ENCODE peak calls at places on chromosomes 3 and 15, in eight cellular contexts. One of them, this sample, is unnamed.
A peak's percentile ranks its signal among the peaks of the same experiment; 100 is the strongest.

GRCh38 chr15:50128266-50128665 is 9.2 kb upstream of the ATP8B4 start:
- DNase-seq in fibroblast of pulmonary artery: no peak
- DNase-seq in adrenal gland: peak; percentile 82
- DNase-seq in ovary: peak; percentile 14
- DNase-seq in fibroblast of lung: no peak
- DNase-seq in PC-3: no peak
- DNase-seq in neural crest cell: no peak
- DNase-seq in B cell: no peak
- DNase-seq in this sample: no peak

GRCh38 chr3:158233791-158234190 is 123.9 kb downstream of the RSRC1 start:
- DNase-seq in fibroblast of pulmonary artery: no peak
- DNase-seq in adrenal gland: no peak
- DNase-seq in ovary: no peak
- DNase-seq in fibroblast of lung: no peak
- DNase-seq in PC-3: no peak
- DNase-seq in neural crest cell: no peak
- DNase-seq in B cell: no peak
- DNase-seq in this sample: no peak

GRCh38 chr3:108035751-108036150 is 55.1 kb downstream of the CD47 start:
- DNase-seq in fibroblast of pulmonary artery: peak; percentile 68
- DNase-seq in adrenal gland: no peak
- DNase-seq in ovary: no peak
- DNase-seq in fibroblast of lung: no peak
- DNase-seq in PC-3: no peak
- DNase-seq in neural crest cell: no peak
- DNase-seq in B cell: no peak
- DNase-seq in this sample: no peak

GRCh38 chr3:12562451-12562850 is 5.6 kb downstream of the MKRN2 start:
- DNase-seq in fibroblast of pulmonary artery: no peak
- DNase-seq in adrenal gland: no peak
- DNase-seq in ovary: no peak
- DNase-seq in fibroblast of lung: no peak
- DNase-seq in PC-3: no peak
- DNase-seq in neural crest cell: no peak
- DNase-seq in B cell: no peak
- DNase-seq in this sample: no peak

GRCh38 chr15:59335197-59335786 is 37.4 kb downstream of the MYO1E start:
- DNase-seq in fibroblast of pulmonary artery: no peak
- DNase-seq in adrenal gland: no peak
- DNase-seq in ovary: no peak
- DNase-seq in fibroblast of lung: peak; percentile 91
- DNase-seq in PC-3: no peak
- DNase-seq in neural crest cell: no peak
- DNase-seq in B cell: no peak
- DNase-seq in this sample: peak; percentile 50

GRCh38 chr3:66038726-66039589 is at the start of gene MAGI1:
- DNase-seq in fibroblast of pulmonary artery: peak; percentile 96
- DNase-seq in adrenal gland: peak; percentile 96
- DNase-seq in ovary: peak; percentile 91
- DNase-seq in fibroblast of lung: peak; percentile 96
- DNase-seq in PC-3: peak; percentile 85
- DNase-seq in neural crest cell: peak; percentile 81
- DNase-seq in B cell: no peak
- DNase-seq in this sample: peak; percentile 96

GRCh38 chr3:3264796-3265195 is 85.3 kb upstream of the CRBN start:
- DNase-seq in fibroblast of pulmonary artery: no peak
- DNase-seq in adrenal gland: no peak
- DNase-seq in ovary: no peak
- DNase-seq in fibroblast of lung: no peak
- DNase-seq in PC-3: no peak
- DNase-seq in neural crest cell: no peak
- DNase-seq in B cell: no peak
- DNase-seq in this sample: no peak

GRCh38 chr3:110608566-110608965 is 463.1 kb upstream of the NECTIN3 start:
- DNase-seq in fibroblast of pulmonary artery: peak; percentile 57
- DNase-seq in adrenal gland: no peak
- DNase-seq in ovary: no peak
- DNase-seq in fibroblast of lung: peak; percentile 67
- DNase-seq in PC-3: no peak
- DNase-seq in neural crest cell: no peak
- DNase-seq in B cell: no peak
- DNase-seq in this sample: peak; percentile 64

GRCh38 chr15:72782993-72783562 is 480 bp downstream of the ADPGK start:
- DNase-seq in fibroblast of pulmonary artery: peak; percentile 30
- DNase-seq in adrenal gland: peak; percentile 73
- DNase-seq in ovary: no peak
- DNase-seq in fibroblast of lung: no peak
- DNase-seq in PC-3: peak; percentile 12
- DNase-seq in neural crest cell: no peak
- DNase-seq in B cell: peak; percentile 73
- DNase-seq in this sample: peak; percentile 29

GRCh38 chr15:89132611-89133242 is 44.5 kb downstream of the ABHD2 start:
- DNase-seq in fibroblast of pulmonary artery: peak; percentile 81
- DNase-seq in adrenal gland: peak; percentile 81
- DNase-seq in ovary: no peak
- DNase-seq in fibroblast of lung: no peak
- DNase-seq in PC-3: no peak
- DNase-seq in neural crest cell: no peak
- DNase-seq in B cell: no peak
- DNase-seq in this sample: no peak

GRCh38 chr15:51051776-51052175 is 42.9 kb downstream of the TNFAIP8L3 start:
- DNase-seq in fibroblast of pulmonary artery: peak; percentile 64
- DNase-seq in adrenal gland: peak; percentile 62
- DNase-seq in ovary: no peak
- DNase-seq in fibroblast of lung: peak; percentile 18
- DNase-seq in PC-3: no peak
- DNase-seq in neural crest cell: no peak
- DNase-seq in B cell: no peak
- DNase-seq in this sample: peak; percentile 70

GRCh38 chr3:127690106-127690505 is 17.4 kb downstream of the ABTB1 start:
- DNase-seq in fibroblast of pulmonary artery: peak; percentile 66
- DNase-seq in adrenal gland: no peak
- DNase-seq in ovary: no peak
- DNase-seq in fibroblast of lung: peak; percentile 82
- DNase-seq in PC-3: peak; percentile 63
- DNase-seq in neural crest cell: no peak
- DNase-seq in B cell: no peak
- DNase-seq in this sample: peak; percentile 81

GRCh38 chr3:169354774-169355501 is 308.6 kb downstream of the MECOM start:
- DNase-seq in fibroblast of pulmonary artery: no peak
- DNase-seq in adrenal gland: no peak
- DNase-seq in ovary: no peak
- DNase-seq in fibroblast of lung: no peak
- DNase-seq in PC-3: no peak
- DNase-seq in neural crest cell: no peak
- DNase-seq in B cell: no peak
- DNase-seq in this sample: no peak

GRCh38 chr3:187966636-187967035 is 187.3 kb upstream of the LPP start:
- DNase-seq in fibroblast of pulmonary artery: no peak
- DNase-seq in adrenal gland: peak; percentile 81
- DNase-seq in ovary: no peak
- DNase-seq in fibroblast of lung: no peak
- DNase-seq in PC-3: no peak
- DNase-seq in neural crest cell: no peak
- DNase-seq in B cell: no peak
- DNase-seq in this sample: no peak

GRCh38 chr15:29698030-29698701 is 124.1 kb downstream of the TJP1 start:
- DNase-seq in fibroblast of pulmonary artery: peak; percentile 62
- DNase-seq in adrenal gland: no peak
- DNase-seq in ovary: no peak
- DNase-seq in fibroblast of lung: peak; percentile 91
- DNase-seq in PC-3: peak; percentile 96
- DNase-seq in neural crest cell: no peak
- DNase-seq in B cell: no peak
- DNase-seq in this sample: peak; percentile 35

GRCh38 chr15:101047301-101047781 is 128.2 kb downstream of the LRRK1 start:
- DNase-seq in fibroblast of pulmonary artery: no peak
- DNase-seq in adrenal gland: peak; percentile 66
- DNase-seq in ovary: peak; percentile 29
- DNase-seq in fibroblast of lung: no peak
- DNase-seq in PC-3: no peak
- DNase-seq in neural crest cell: no peak
- DNase-seq in B cell: peak; percentile 20
- DNase-seq in this sample: no peak

GRCh38 chr3:188720636-188721035 is 451.1 kb upstream of the TPRG1 start:
- DNase-seq in fibroblast of pulmonary artery: peak; percentile 27
- DNase-seq in adrenal gland: no peak
- DNase-seq in ovary: no peak
- DNase-seq in fibroblast of lung: peak; percentile 31
- DNase-seq in PC-3: peak; percentile 43
- DNase-seq in neural crest cell: no peak
- DNase-seq in B cell: no peak
- DNase-seq in this sample: peak; percentile 43

DNA sequence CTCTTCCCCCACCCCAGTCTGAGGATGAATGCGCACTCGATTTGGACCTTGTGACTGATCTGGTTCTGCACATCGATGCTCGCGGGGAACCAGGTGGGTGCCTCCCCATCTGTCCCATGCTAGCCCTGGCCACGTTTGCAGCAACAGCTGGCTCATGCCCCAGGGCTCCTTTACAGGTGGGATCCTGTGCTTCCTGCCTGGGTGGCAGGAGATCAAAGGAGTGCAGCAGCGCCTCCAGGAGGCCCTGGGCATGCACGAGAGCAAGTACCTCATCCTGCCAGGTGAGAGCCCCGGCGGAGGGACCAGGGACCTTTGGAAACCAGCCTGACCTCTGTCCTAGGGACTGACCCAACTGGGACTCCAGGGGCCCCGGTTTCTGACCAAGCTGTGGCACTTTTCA is 44.3 kb downstream of the DHX30 start:
- DNase-seq in fibroblast of pulmonary artery: no peak
- DNase-seq in adrenal gland: no peak
- DNase-seq in ovary: no peak
- DNase-seq in fibroblast of lung: no peak
- DNase-seq in PC-3: no peak
- DNase-seq in neural crest cell: no peak
- DNase-seq in B cell: no peak
- DNase-seq in this sample: no peak
- TF ChIP-seq CTCF in fibroblast of pulmonary artery: no peak
- TF ChIP-seq CTCF in adrenal gland: no peak
- TF ChIP-seq CTCF in ovary: no peak
- TF ChIP-seq CTCF in fibroblast of lung: no peak
- TF ChIP-seq CTCF in PC-3: peak; percentile 15
- TF ChIP-seq CTCF in neural crest cell: no peak
- TF ChIP-seq CTCF in B cell: no peak
- TF ChIP-seq CTCF in this sample: no peak

DNA sequence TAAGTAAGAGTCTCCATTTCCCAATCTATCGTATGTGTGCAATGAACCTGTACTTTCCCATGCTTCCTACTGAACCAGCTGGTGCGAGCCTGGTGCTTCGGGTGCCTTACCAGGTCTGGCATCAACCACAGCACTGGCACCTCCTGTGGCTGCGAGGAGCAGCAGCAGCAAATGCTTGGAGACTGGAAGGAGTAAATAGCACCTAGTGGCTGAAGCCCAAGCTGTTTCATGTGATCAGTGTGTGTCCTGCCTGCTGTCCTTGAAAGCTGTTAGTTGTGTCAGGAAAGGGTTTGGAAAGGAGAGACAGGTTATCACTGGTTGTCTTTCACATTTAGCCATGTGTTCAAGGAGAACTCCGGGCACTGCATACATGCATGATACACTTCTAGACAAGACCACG is 31.8 kb downstream of the PCOLCE2 start:
- DNase-seq in fibroblast of pulmonary artery: peak; percentile 7
- DNase-seq in adrenal gland: peak; percentile 73
- DNase-seq in ovary: no peak
- DNase-seq in fibroblast of lung: no peak
- DNase-seq in PC-3: peak; percentile 52
- DNase-seq in neural crest cell: no peak
- DNase-seq in B cell: no peak
- DNase-seq in this sample: no peak
- TF ChIP-seq CTCF in fibroblast of pulmonary artery: no peak
- TF ChIP-seq CTCF in adrenal gland: peak; percentile 47
- TF ChIP-seq CTCF in ovary: no peak
- TF ChIP-seq CTCF in fibroblast of lung: no peak
- TF ChIP-seq CTCF in PC-3: peak; percentile 50
- TF ChIP-seq CTCF in neural crest cell: no peak
- TF ChIP-seq CTCF in B cell: no peak
- TF ChIP-seq CTCF in this sample: no peak

GRCh38 chr3:182620715-182621434 is 172.4 kb upstream of the ATP11B start:
- DNase-seq in fibroblast of pulmonary artery: no peak
- DNase-seq in adrenal gland: no peak
- DNase-seq in ovary: no peak
- DNase-seq in fibroblast of lung: no peak
- DNase-seq in PC-3: no peak
- DNase-seq in neural crest cell: no peak
- DNase-seq in B cell: no peak
- DNase-seq in this sample: no peak

GRCh38 chr3:182618981-182619591 is 174.2 kb upstream of the ATP11B start:
- DNase-seq in fibroblast of pulmonary artery: peak; percentile 3
- DNase-seq in adrenal gland: no peak
- DNase-seq in ovary: no peak
- DNase-seq in fibroblast of lung: peak; percentile 94
- DNase-seq in PC-3: peak; percentile 90
- DNase-seq in neural crest cell: no peak
- DNase-seq in B cell: no peak
- DNase-seq in this sample: no peak

GRCh38 chr3:182622241-182622545 is 171.1 kb upstream of the ATP11B start:
- DNase-seq in fibroblast of pulmonary artery: no peak
- DNase-seq in adrenal gland: no peak
- DNase-seq in ovary: no peak
- DNase-seq in fibroblast of lung: no peak
- DNase-seq in PC-3: no peak
- DNase-seq in neural crest cell: no peak
- DNase-seq in B cell: no peak
- DNase-seq in this sample: no peak

GRCh38 chr3:182618085-182618732 is 175.1 kb upstream of the ATP11B start:
- DNase-seq in fibroblast of pulmonary artery: peak; percentile 10
- DNase-seq in adrenal gland: no peak
- DNase-seq in ovary: no peak
- DNase-seq in fibroblast of lung: peak; percentile 46
- DNase-seq in PC-3: peak; percentile 78
- DNase-seq in neural crest cell: peak; percentile 19
- DNase-seq in B cell: no peak
- DNase-seq in this sample: peak; percentile 2

GRCh38 chr3:182621435-182622240 is 171.7 kb upstream of the ATP11B start:
- DNase-seq in fibroblast of pulmonary artery: no peak
- DNase-seq in adrenal gland: no peak
- DNase-seq in ovary: no peak
- DNase-seq in fibroblast of lung: no peak
- DNase-seq in PC-3: peak; percentile 50
- DNase-seq in neural crest cell: no peak
- DNase-seq in B cell: no peak
- DNase-seq in this sample: no peak
- TF ChIP-seq CTCF in fibroblast of pulmonary artery: peak; percentile 29
- TF ChIP-seq CTCF in adrenal gland: no peak
- TF ChIP-seq CTCF in ovary: no peak
- TF ChIP-seq CTCF in fibroblast of lung: peak; percentile 21
- TF ChIP-seq CTCF in PC-3: peak; percentile 72
- TF ChIP-seq CTCF in neural crest cell: peak; percentile 59
- TF ChIP-seq CTCF in B cell: no peak
- TF ChIP-seq CTCF in this sample: peak; percentile 20

DNA sequence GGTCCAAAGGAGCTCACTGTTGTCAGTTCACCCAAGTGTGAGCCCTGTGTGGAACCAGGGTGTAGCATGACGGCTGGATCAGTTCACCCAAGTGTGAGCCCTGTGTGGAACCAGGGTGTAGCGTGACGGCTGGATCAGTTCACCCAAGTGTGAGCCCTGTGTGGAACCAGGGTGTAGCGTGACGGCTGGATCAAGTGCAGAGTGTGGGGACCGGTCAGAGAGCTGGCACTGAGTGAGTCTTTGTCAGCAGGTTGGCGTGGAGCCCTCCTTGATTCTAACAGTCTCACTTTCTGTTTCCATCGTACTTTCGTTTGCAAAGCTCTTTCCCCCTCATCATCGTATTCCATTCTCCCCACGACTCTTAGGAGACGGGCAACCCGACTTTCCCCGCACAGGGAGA is 57.9 kb upstream of the DLG1 start:
- DNase-seq in fibroblast of pulmonary artery: no peak
- DNase-seq in adrenal gland: no peak
- DNase-seq in ovary: no peak
- DNase-seq in fibroblast of lung: no peak
- DNase-seq in PC-3: no peak
- DNase-seq in neural crest cell: no peak
- DNase-seq in B cell: no peak
- DNase-seq in this sample: no peak
- TF ChIP-seq CTCF in fibroblast of pulmonary artery: no peak
- TF ChIP-seq CTCF in adrenal gland: no peak
- TF ChIP-seq CTCF in ovary: no peak
- TF ChIP-seq CTCF in fibroblast of lung: no peak
- TF ChIP-seq CTCF in PC-3: no peak
- TF ChIP-seq CTCF in neural crest cell: no peak
- TF ChIP-seq CTCF in B cell: no peak
- TF ChIP-seq CTCF in this sample: no peak